ENCODE peak calls at places on chromosome 14, in six cellular contexts. H is small intestine; C is stimulated activated CD8-positive, alpha-beta memory T cell treated with anti-CD3 and anti-CD28 coated beads, Interleukin-7, amount 100 ng/mL, for 1 hour; G is sciatic nerve; B is IMR-90; T is GM20000. Q is an unnamed sample.
A peak's percentile ranks its signal among the peaks of the same experiment; 100 is the strongest.

GRCh38 chr14:97298331-97298730 is 501.1 kb downstream of the VRK1 start:
- DNase-seq in H (no peak), C (no peak), G (no peak), B (no peak), T (no peak), Q (no peak)

GRCh38 chr14:78987006-78987405 is 816.8 kb downstream of the NRXN3 start:
- DNase-seq in H (no peak), C (no peak), G (no peak), B (no peak), T (no peak), Q (no peak)

GRCh38 chr14:68958553-68958952 is 20.5 kb downstream of the ACTN1 start:
- DNase-seq in H (no peak), C (no peak), G (no peak), B (peak; percentile 38), T (no peak), Q (peak; percentile 79)

GRCh38 chr14:80055912-80056801 is 155.1 kb downstream of the DIO2 start:
- DNase-seq in H (peak; percentile 21), C (no peak), G (peak; percentile 60), B (peak; percentile 78), T (peak; percentile 9), Q (no peak)

GRCh38 chr14:56268653-56269052 is 150.4 kb downstream of the PELI2 start:
- DNase-seq in H (no peak), C (no peak), G (no peak), B (peak; percentile 44), T (no peak), Q (no peak)

GRCh38 chr14:64337901-64338615 is 43.9 kb upstream of the ESR2 start:
- DNase-seq in H (peak; percentile 43), C (no peak), G (peak; percentile 70), B (peak; percentile 58), T (peak; percentile 33), Q (peak; percentile 94)

GRCh38 chr14:96567289-96567899 is 65.2 kb downstream of the PAPOLA start:
- DNase-seq in H (peak; percentile 30), C (no peak), G (no peak), B (peak; percentile 50), T (no peak), Q (no peak)

GRCh38 chr14:59585891-59586554 is 9.4 kb upstream of the CCDC175 start:
- DNase-seq in H (no peak), C (no peak), G (no peak), B (peak; percentile 40), T (no peak), Q (no peak)

GRCh38 chr14:73712540-73713141 is 1.5 kb downstream of the PNMA1 start:
- DNase-seq in H (peak; percentile 71), C (no peak), G (no peak), B (peak; percentile 27), T (peak; percentile 75), Q (no peak)

GRCh38 chr14:72040528-72040927 is 108.3 kb downstream of the RGS6 start:
- DNase-seq in H (no peak), C (no peak), G (no peak), B (no peak), T (no peak), Q (no peak)

GRCh38 chr14:95119336-95119735 is 38.0 kb downstream of the DICER1 start:
- DNase-seq in H (no peak), C (no peak), G (no peak), B (no peak), T (no peak), Q (no peak)

GRCh38 chr14:99479160-99479902 is 1.3 kb downstream of the SETD3 start:
- DNase-seq in H (peak; percentile 32), C (no peak), G (no peak), B (peak; percentile 16), T (peak; percentile 11), Q (no peak)

GRCh38 chr14:106850913-106851825 is 1324.8 kb downstream of the TMEM121 start:
- DNase-seq in H (no peak), C (no peak), G (no peak), B (no peak), T (peak; percentile 47), Q (no peak)

GRCh38 chr14:88227693-88228092 is 95.4 kb downstream of the KCNK10 start:
- DNase-seq in H (no peak), C (no peak), G (no peak), B (no peak), T (no peak), Q (no peak)

GRCh38 chr14:102415671-102416070 is 52.9 kb downstream of the TECPR2 start:
- DNase-seq in H (no peak), C (no peak), G (no peak), B (no peak), T (no peak), Q (no peak)

GRCh38 chr14:89027097-89027740 is 202.8 kb downstream of the TTC8 start:
- DNase-seq in H (peak; percentile 54), C (peak; percentile 28), G (peak; percentile 68), B (peak; percentile 33), T (peak; percentile 90), Q (peak; percentile 90)

GRCh38 chr14:54935100-54935499 is 32.5 kb upstream of the GCH1 start:
- DNase-seq in H (no peak), C (no peak), G (no peak), B (no peak), T (no peak), Q (no peak)

GRCh38 chr14:104680056-104680805 is 9.2 kb upstream of the INF2 start:
- DNase-seq in H (peak; percentile 78), C (no peak), G (no peak), B (peak; percentile 85), T (no peak), Q (no peak)

GRCh38 chr14:61186793-61187641 is 94.1 kb downstream of the TMEM30B start:
- DNase-seq in H (no peak), C (no peak), G (no peak), B (no peak), T (no peak), Q (no peak)

GRCh38 chr14:72679106-72679505 is 214.8 kb downstream of the DPF3 start:
- DNase-seq in H (no peak), C (no peak), G (no peak), B (peak; percentile 52), T (no peak), Q (no peak)

GRCh38 chr14:93262446-93262845 is 55.4 kb downstream of the UBR7 start:
- DNase-seq in H (no peak), C (no peak), G (no peak), B (no peak), T (no peak), Q (no peak)

GRCh38 chr14:51006781-51007211 is 62.5 kb upstream of the PYGL start:
- DNase-seq in H (no peak), C (no peak), G (no peak), B (peak; percentile 58), T (no peak), Q (no peak)

GRCh38 chr14:36976571-36977023 is 195.8 kb downstream of the SLC25A21 start:
- DNase-seq in H (no peak), C (no peak), G (no peak), B (peak; percentile 37), T (no peak), Q (no peak)

GRCh38 chr14:77033622-77034521 is 5.4 kb upstream of the IRF2BPL start:
- DNase-seq in H (peak; percentile 63), C (peak; percentile 51), G (peak; percentile 91), B (peak; percentile 96), T (peak; percentile 88), Q (peak; percentile 95)

GRCh38 chr14:99156026-99156425 is 116.0 kb downstream of the BCL11B start:
- DNase-seq in H (no peak), C (no peak), G (no peak), B (no peak), T (no peak), Q (no peak)

GRCh38 chr14:103130965-103131364 is 7.7 kb downstream of the TNFAIP2 start:
- DNase-seq in H (no peak), C (no peak), G (peak; percentile 71), B (peak; percentile 90), T (no peak), Q (peak; percentile 78)

GRCh38 chr14:90545966-90546751 is 149.3 kb downstream of the CALM1 start:
- DNase-seq in H (peak; percentile 7), C (no peak), G (no peak), B (no peak), T (no peak), Q (peak; percentile 63)

GRCh38 chr14:35403085-35403396 is 1.5 kb downstream of the NFKBIA start:
- DNase-seq in H (peak; percentile 36), C (no peak), G (no peak), B (peak; percentile 58), T (no peak), Q (no peak)

GRCh38 chr14:92391746-92392145 is 68.8 kb downstream of the SLC24A4 start:
- DNase-seq in H (no peak), C (no peak), G (no peak), B (no peak), T (no peak), Q (no peak)

GRCh38 chr14:105493921-105494605 is 3.0 kb downstream of the TEDC1 start:
- DNase-seq in H (no peak), C (no peak), G (peak; percentile 51), B (no peak), T (no peak), Q (peak; percentile 83)

GRCh38 chr14:33933386-33933934 is 17.4 kb downstream of the EGLN3 start:
- DNase-seq in H (no peak), C (no peak), G (no peak), B (no peak), T (no peak), Q (no peak)

GRCh38 chr14:33911046-33911445 is 39.8 kb downstream of the EGLN3 start:
- DNase-seq in H (no peak), C (no peak), G (no peak), B (no peak), T (no peak), Q (no peak)

GRCh38 chr14:21056520-21057163 is 980 bp upstream of the RNASE8 start:
- DNase-seq in H (peak; percentile 80), C (no peak), G (peak; percentile 78), B (no peak), T (no peak), Q (no peak)

GRCh38 chr14:96090441-96091148 is 51.4 kb downstream of the C14orf132 start:
- DNase-seq in H (no peak), C (no peak), G (peak; percentile 80), B (peak; percentile 65), T (no peak), Q (peak; percentile 89)

GRCh38 chr14:94581127-94581999 is at the start of gene SERPINA5:
- DNase-seq in H (no peak), C (no peak), G (peak; percentile 88), B (no peak), T (no peak), Q (peak; percentile 90)

GRCh38 chr14:22474730-22475351 is 114.2 kb downstream of the DAD1 start:
- DNase-seq in H (no peak), C (no peak), G (no peak), B (peak; percentile 2), T (no peak), Q (no peak)

GRCh38 chr14:84785997-84786396 is 743.9 kb upstream of the FLRT2 start:
- DNase-seq in H (no peak), C (no peak), G (no peak), B (peak; percentile 4), T (no peak), Q (no peak)

GRCh38 chr14:61766136-61766535 is 3.9 kb downstream of the SNAPC1 start:
- DNase-seq in H (no peak), C (no peak), G (no peak), B (no peak), T (no peak), Q (no peak)

Q was measured in posterior vena cava.